ENCODE peak calls at places on chromosomes 2 and 18, in five cellular contexts. U is lower lobe of right lung, D is heart left ventricle, W is cardiac muscle cell, K is choroid plexus epithelial cell. V is an unnamed sample.
A peak's percentile ranks its signal among the peaks of the same experiment; 100 is the strongest.

GRCh38 chr2:102975996-102976636 is 214.3 kb downstream of the TMEM182 start:
- DNase-seq in U (no peak), D (no peak), W (no peak), K (peak; percentile 5), V (no peak)

GRCh38 chr2:220220009-220220408 is 592.6 kb downstream of the SLC4A3 start:
- DNase-seq in U (no peak), D (no peak), W (no peak), K (no peak), V (no peak)

GRCh38 chr18:59950215-59950944 is 50.6 kb downstream of the PMAIP1 start:
- DNase-seq in U (no peak), D (no peak), W (no peak), K (no peak), V (no peak)

GRCh38 chr18:7467708-7468466 is 99.2 kb upstream of the PTPRM start:
- DNase-seq in U (no peak), D (no peak), W (peak; percentile 46), K (peak; percentile 52), V (no peak)

GRCh38 chr2:11417946-11418585 is 47.9 kb downstream of the E2F6 start:
- DNase-seq in U (no peak), D (no peak), W (no peak), K (no peak), V (no peak)

GRCh38 chr2:68565858-68566257 is 77.5 kb upstream of the PROKR1 start:
- DNase-seq in U (no peak), D (no peak), W (peak; percentile 13), K (peak; percentile 63), V (no peak)

GRCh38 chr18:6482198-6482977 is 67.7 kb upstream of the L3MBTL4 start:
- DNase-seq in U (peak; percentile 75), D (peak; percentile 78), W (peak; percentile 93), K (peak; percentile 89), V (no peak)

GRCh38 chr2:196242131-196242620 is 70.8 kb upstream of the STK17B start:
- DNase-seq in U (peak; percentile 53), D (no peak), W (peak; percentile 25), K (no peak), V (no peak)

GRCh38 chr18:31533236-31533635 is 35.3 kb downstream of the DSG2 start:
- DNase-seq in U (no peak), D (no peak), W (no peak), K (no peak), V (no peak)

GRCh38 chr2:48635786-48636185 is 18.1 kb downstream of the GTF2A1L start:
- DNase-seq in U (no peak), D (no peak), W (no peak), K (no peak), V (no peak)

DNA sequence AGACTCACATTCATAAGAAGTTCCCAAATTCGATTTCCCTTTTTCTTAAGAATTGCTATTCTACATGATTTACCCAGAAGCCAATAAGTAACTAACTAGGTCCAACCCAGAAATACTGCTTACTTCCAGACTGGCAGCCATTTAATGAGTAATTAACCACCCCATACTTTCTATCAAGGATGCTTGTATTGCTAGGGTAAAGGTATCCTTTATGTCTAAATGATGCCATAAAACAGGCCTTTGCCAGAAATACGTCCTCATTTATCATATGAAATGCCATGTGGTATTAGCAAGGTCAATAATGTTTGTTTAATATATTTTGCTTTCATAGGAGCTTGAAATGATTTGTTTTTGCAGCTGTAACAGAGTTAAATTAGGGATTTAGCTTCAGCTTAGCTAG is 56.1 kb downstream of the PLEKHM3 start:
- DNase-seq in U (no peak), D (no peak), W (no peak), K (no peak), V (no peak)
- H3K4me3 ChIP-seq in U (no peak overlapping the region), D (no peak overlapping the region), W (no peak overlapping the region), K (no peak overlapping the region), V (no peak overlapping the region)

DNA sequence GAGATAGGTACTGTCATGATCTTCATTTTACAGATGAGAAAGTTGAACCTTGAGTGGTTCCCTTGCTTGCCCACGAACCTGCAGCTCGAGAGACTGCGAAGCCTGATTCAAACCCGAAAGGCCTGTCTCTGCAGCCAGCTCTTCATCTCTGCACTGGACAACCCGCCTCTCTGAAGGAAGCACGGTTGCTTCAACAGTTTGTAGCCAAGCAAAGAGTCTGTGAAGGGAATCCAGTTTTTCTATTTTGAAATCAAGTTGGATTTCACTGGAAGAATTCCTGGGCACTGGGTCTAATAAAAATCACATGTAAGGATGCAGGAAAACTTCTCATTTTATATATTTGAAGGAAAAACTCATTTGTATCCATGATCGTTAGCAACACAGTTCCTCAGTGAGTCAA is 21.3 kb upstream of the ICOS start:
- DNase-seq in U (no peak), D (no peak), W (no peak), K (no peak), V (no peak)
- H3K4me3 ChIP-seq in U (no peak overlapping the region), D (no peak overlapping the region), W (no peak overlapping the region), K (no peak overlapping the region), V (no peak overlapping the region)

DNA sequence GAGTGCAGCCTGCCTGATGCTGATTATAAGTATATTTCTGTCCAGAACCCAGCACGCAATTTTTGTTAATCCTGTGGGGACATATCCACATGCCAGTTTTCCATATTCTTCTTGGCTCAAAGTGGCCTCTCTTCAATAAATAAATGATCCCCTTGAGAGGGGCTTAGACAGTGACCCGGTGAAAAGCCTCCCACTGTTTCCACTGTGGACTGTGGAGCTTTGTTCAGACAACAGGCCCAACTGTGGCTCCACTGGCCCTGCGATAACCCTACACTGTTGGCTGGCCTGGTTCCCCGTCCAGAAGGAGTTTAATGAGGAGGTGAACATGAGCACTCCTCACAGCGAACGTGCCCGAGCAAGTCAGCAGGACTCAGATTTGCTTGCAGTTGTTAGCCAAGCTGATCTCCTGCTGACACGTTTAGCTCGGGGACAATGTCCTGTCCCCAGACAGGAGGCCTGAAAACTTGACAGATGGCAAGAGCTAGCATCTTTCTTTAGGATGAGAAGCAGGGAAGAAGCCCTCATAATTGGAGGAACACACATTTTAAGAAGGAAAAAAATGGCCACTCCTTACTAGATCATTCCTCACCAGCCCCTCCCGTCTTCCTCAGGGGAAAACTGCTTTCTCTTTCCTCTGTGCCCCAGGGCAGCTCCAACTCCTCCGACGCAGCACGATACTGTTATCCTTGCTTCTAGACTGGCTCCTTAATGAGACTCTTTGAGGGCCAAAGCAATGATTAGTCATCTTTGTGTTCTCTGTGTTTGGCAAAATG is 20.0 kb upstream of the MTCL1 start:
- DNase-seq in U (no peak), D (no peak), W (peak; percentile 46), K (peak; percentile 43), V (no peak)
- H3K4me3 ChIP-seq in U (no peak overlapping the region), D (no peak overlapping the region), W (no peak overlapping the region), K (no peak overlapping the region), V (no peak overlapping the region)

DNA sequence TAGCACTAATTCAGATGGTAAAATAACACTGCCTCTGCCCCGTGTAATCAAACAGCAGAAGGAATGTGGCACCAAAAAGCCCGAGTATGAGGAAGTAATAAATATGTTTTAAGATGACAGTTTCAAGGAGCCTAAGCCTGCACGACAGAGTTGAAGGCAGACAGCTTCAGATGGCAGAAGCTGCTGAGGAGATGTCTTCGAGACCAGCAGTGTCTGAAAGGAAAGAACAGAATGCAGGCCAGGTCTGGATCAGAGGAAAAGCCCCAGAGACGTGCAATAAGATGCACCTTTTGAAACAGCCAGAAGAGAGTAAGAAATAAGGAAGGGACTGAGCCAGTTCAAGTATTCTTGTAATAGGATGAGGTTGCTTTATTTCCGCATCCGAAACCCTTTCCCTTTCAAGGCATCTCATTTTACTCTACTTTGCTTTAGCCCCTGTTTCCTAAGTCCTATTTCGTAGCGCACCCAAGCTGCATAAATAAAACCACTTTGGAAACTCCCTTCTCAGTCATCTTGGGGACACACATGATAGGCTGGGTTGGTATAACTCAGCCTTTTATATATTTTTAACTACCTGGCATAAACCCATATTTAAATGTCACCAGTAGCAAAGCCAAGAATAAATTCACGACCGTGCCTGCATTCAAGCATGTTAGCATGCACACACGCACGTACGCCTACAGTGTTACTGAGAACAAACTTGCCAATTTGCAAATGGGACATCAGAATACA is 564.9 kb upstream of the PIK3C3 start:
- DNase-seq in U (no peak), D (no peak), W (no peak), K (no peak), V (no peak)
- H3K4me3 ChIP-seq in U (no peak overlapping the region), D (no peak overlapping the region), W (no peak overlapping the region), K (no peak overlapping the region), V (no peak overlapping the region)